ENCODE peak calls at places on chromosomes 13 and 19, in ten cellular contexts. J, Z, A, Q, G, B, D, O, E and U are unnamed samples.

GRCh38 chr13:110869805-110870706 is 44.8 kb downstream of the ANKRD10 start:
- DNase-seq in J (peak), Z (peak), A (peak), Q (peak), O (peak), E (peak), B (peak), G (peak), D (peak), U (peak)

GRCh38 chr19:48284891-48285290 is 15.0 kb downstream of the ZNF114 start:
- DNase-seq in D (peak), B (peak), J (no peak), Z (no peak), Q (no peak), O (no peak), A (no peak), G (no peak), E (peak), U (no peak)

GRCh38 chr13:31096624-31097302 is 64.9 kb downstream of the HSPH1 start:
- DNase-seq in B (no peak), D (no peak), E (no peak), Z (no peak), O (peak), G (no peak), J (no peak), A (no peak), Q (no peak), U (no peak)

GRCh38 chr13:48233097-48233885 is at the start of gene ITM2B:
- DNase-seq in A (no peak), Z (peak), G (peak), E (peak), J (peak), O (peak), Q (peak), D (peak), B (peak), U (no peak)

GRCh38 chr19:57558525-57558924 is 1.1 kb downstream of the ZNF550 start:
- DNase-seq in J (no peak), B (peak), D (peak), Q (no peak), O (peak), E (no peak), G (no peak), A (peak), Z (no peak), U (no peak)

GRCh38 chr13:75927183-75927582 is 291.1 kb downstream of the LMO7 start:
- DNase-seq in Q (no peak), B (no peak), E (no peak), G (no peak), J (no peak), O (no peak), Z (no peak), D (peak), A (no peak), U (no peak)

GRCh38 chr19:16336571-16336970 is 11.9 kb downstream of the KLF2 start:
- DNase-seq in J (no peak), B (no peak), D (peak), Q (no peak), E (no peak), A (no peak), O (no peak), Z (no peak), G (no peak), U (no peak)

GRCh38 chr13:39051157-39051556 is 12.9 kb downstream of the NHLRC3 start:
- DNase-seq in Q (no peak), Z (no peak), J (no peak), B (no peak), D (peak), A (peak), O (peak), E (no peak), G (no peak), U (peak)

GRCh38 chr13:96181886-96182285 is 92.0 kb downstream of the HS6ST3 start:
- DNase-seq in O (no peak), Q (no peak), E (no peak), Z (no peak), J (no peak), D (no peak), B (no peak), A (no peak), G (no peak), U (no peak)

GRCh38 chr13:57716295-57716694 is 84.8 kb downstream of the PCDH17 start:
- DNase-seq in O (peak), Q (no peak), A (no peak), Z (no peak), D (no peak), J (no peak), G (no peak), E (no peak), B (no peak), U (no peak)
- TF ChIP-seq CTCF in O (peak), Q (no peak), A (no peak), Z (no peak), D (no peak), J (peak), G (no peak), E (no peak), B (peak), U (no peak)

GRCh38 chr19:45883586-45883880 is 2.4 kb downstream of the IRF2BP1 start:
- DNase-seq in D (no peak), Z (no peak), A (no peak), O (no peak), G (no peak), B (no peak), E (no peak), J (no peak), Q (no peak), U (no peak)

GRCh38 chr19:45884682-45885555 is 1.0 kb downstream of the IRF2BP1 start:
- DNase-seq in A (no peak), Q (no peak), E (no peak), G (no peak), O (no peak), D (no peak), J (no peak), Z (no peak), B (no peak), U (no peak)

GRCh38 chr19:45885556-45886426 is at the start of gene IRF2BP1:
- DNase-seq in B (peak), D (peak), G (peak), E (peak), Z (peak), A (peak), O (peak), Q (peak), J (peak), U (peak)

GRCh38 chr19:45882652-45883585 is 3.0 kb downstream of the IRF2BP1 start:
- DNase-seq in O (peak), B (peak), J (peak), A (peak), E (peak), Q (peak), G (peak), Z (no peak), D (peak), U (peak)

GRCh38 chr19:45883881-45884681 is 1.9 kb downstream of the IRF2BP1 start:
- DNase-seq in D (no peak), B (no peak), G (no peak), O (no peak), J (no peak), Q (no peak), Z (no peak), E (no peak), A (no peak), U (no peak)
- H3K4me3 ChIP-seq in D (no peak), B (no peak), G (peak), O (no peak), J (peak), Q (no peak), Z (no peak), E (no peak), A (no peak), U (no peak)

GRCh38 chr19:18401580-18402112 is 4.2 kb upstream of the LRRC25 start:
- DNase-seq in Z (no peak), J (peak), E (peak), A (no peak), B (peak), Q (no peak), D (peak), O (peak), G (peak), U (no peak)
- TF ChIP-seq CTCF in Z (peak), J (peak), E (peak), A (peak), B (peak), Q (peak), D (peak), O (peak), G (peak), U (peak)

GRCh38 chr19:52922841-52923781 is at the start of gene ZNF888:
- DNase-seq in O (peak), Z (peak), B (peak), J (peak), E (peak), A (no peak), D (peak), G (peak), Q (peak), U (no peak)
- H3K4me3 ChIP-seq in O (peak), Z (peak), B (peak), J (peak), E (peak), A (peak), D (peak), G (peak), Q (peak), U (peak)

DNA sequence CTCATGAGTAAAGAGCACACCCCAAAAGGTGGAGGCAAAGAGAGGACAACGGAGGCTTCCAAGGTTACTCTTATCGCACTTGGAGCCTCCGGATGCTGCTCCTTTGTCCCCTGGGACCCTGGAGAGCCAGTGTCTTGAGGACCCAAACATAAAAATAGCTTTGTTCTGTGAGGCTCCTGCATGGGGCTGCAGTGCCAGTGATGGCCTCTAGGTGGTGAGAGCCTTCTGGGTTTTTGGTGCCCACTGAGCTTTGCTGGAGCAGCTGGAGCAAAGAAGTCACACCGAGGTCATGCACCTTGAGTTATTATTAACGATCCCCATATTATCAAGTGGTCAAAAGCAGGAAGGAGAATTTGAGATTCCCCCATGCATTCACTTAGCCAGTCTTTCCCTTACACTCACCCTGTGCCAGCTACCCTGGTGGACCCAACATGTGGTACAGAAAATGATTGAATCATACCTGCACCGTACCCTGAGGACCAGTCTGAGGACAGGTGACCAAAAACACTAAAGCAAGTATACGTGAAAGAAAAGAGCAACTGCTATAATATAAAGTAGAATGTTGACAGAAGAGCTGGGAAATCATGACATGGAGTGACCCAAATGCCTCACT is 41.5 kb downstream of the ZNF682 start:
- DNase-seq in E (no peak), Q (no peak), D (no peak), G (peak), Z (no peak), O (no peak), J (no peak), B (no peak), A (no peak), U (no peak)
- TF ChIP-seq CTCF in E (peak), Q (peak), D (no peak), G (peak), Z (no peak), O (peak), J (peak), B (peak), A (peak), U (peak)

GRCh38 chr19:1568320-1569019 is at the start of gene MEX3D:
- DNase-seq in D (peak), O (no peak), Q (peak), B (peak), Z (no peak), G (peak), E (peak), A (no peak), J (peak), U (no peak)
- H3K4me3 ChIP-seq in D (peak), O (peak), Q (peak), B (peak), Z (peak), G (peak), E (peak), A (peak), J (peak), U (peak)